ENCODE peak calls at places on chromosome 5, in six cellular contexts. C is neural progenitor cell, B is uterus, O is body of pancreas, F is pancreas, K is IMR-90. M is an unnamed sample.
A peak's percentile ranks its signal among the peaks of the same experiment; 100 is the strongest.

GRCh38 chr5:137320056-137321045 is 178.8 kb downstream of the SPOCK1 start:
- DNase-seq in C (peak; percentile 64), B (peak; percentile 19), O (peak; percentile 59), F (peak; percentile 25), K (peak; percentile 51), M (peak; percentile 70)

GRCh38 chr5:165630211-165630866 is 2124.9 kb downstream of the MAT2B start:
- DNase-seq in C (peak; percentile 86), B (no peak), O (peak; percentile 45), F (peak; percentile 8), K (peak; percentile 64), M (peak; percentile 63)

GRCh38 chr5:135140805-135141204 is 106.8 kb upstream of the PITX1 start:
- DNase-seq in C (no peak), B (no peak), O (no peak), F (no peak), K (peak; percentile 51), M (peak; percentile 63)

GRCh38 chr5:43041131-43041668 is 1.1 kb upstream of the ANXA2R start:
- DNase-seq in C (peak; percentile 16), B (peak; percentile 50), O (no peak), F (no peak), K (no peak), M (peak; percentile 75)

GRCh38 chr5:135439426-135440205 is 7.5 kb downstream of the DCANP1 start:
- DNase-seq in C (no peak), B (no peak), O (no peak), F (no peak), K (no peak), M (no peak)

GRCh38 chr5:19891658-19892057 is 96.3 kb downstream of the CDH18 start:
- DNase-seq in C (no peak), B (no peak), O (no peak), F (no peak), K (peak; percentile 72), M (no peak)

GRCh38 chr5:160186480-160186879 is 42.8 kb upstream of the FABP6 start:
- DNase-seq in C (no peak), B (no peak), O (no peak), F (no peak), K (no peak), M (no peak)

GRCh38 chr5:135565691-135566421 is 12.9 kb downstream of the CXCL14 start:
- DNase-seq in C (peak; percentile 75), B (peak; percentile 27), O (peak; percentile 81), F (peak; percentile 41), K (peak; percentile 52), M (peak; percentile 84)

GRCh38 chr5:173573126-173573960 is 43.1 kb downstream of the BOD1 start:
- DNase-seq in C (peak; percentile 82), B (peak; percentile 76), O (peak; percentile 80), F (peak; percentile 63), K (peak; percentile 49), M (peak; percentile 77)

GRCh38 chr5:138717399-138717798 is 35.8 kb upstream of the CTNNA1 start:
- DNase-seq in C (no peak), B (no peak), O (no peak), F (no peak), K (no peak), M (no peak)

GRCh38 chr5:138909734-138910133 is 34.6 kb upstream of the LRRTM2 start:
- DNase-seq in C (no peak), B (no peak), O (no peak), F (no peak), K (no peak), M (no peak)

GRCh38 chr5:95621839-95622629 is 2.1 kb downstream of the GPR150 start:
- DNase-seq in C (no peak), B (no peak), O (peak; percentile 60), F (peak; percentile 39), K (no peak), M (no peak)

GRCh38 chr5:154646841-154647759 is 108.1 kb upstream of the LARP1 start:
- DNase-seq in C (peak; percentile 57), B (no peak), O (peak; percentile 92), F (peak; percentile 91), K (peak; percentile 12), M (peak; percentile 63)

GRCh38 chr5:6106756-6107155 is 271.6 kb downstream of the MED10 start:
- DNase-seq in C (no peak), B (no peak), O (no peak), F (no peak), K (no peak), M (no peak)

GRCh38 chr5:172622091-172623046 is 18.7 kb upstream of the NEURL1B start:
- DNase-seq in C (peak; percentile 31), B (peak; percentile 14), O (no peak), F (no peak), K (no peak), M (no peak)

GRCh38 chr5:128536229-128536860 is 1.7 kb downstream of the FBN2 start:
- DNase-seq in C (peak; percentile 76), B (no peak), O (no peak), F (no peak), K (peak; percentile 17), M (no peak)

GRCh38 chr5:154583545-154584168 is 105.6 kb upstream of the HAND1 start:
- DNase-seq in C (no peak), B (no peak), O (no peak), F (no peak), K (no peak), M (no peak)

GRCh38 chr5:35087971-35088370 is 40.2 kb upstream of the AGXT2 start:
- DNase-seq in C (no peak), B (peak; percentile 30), O (no peak), F (no peak), K (peak; percentile 28), M (no peak)

GRCh38 chr5:8676731-8677130 is 807.8 kb downstream of the MTRR start:
- DNase-seq in C (no peak), B (no peak), O (no peak), F (no peak), K (peak; percentile 4), M (no peak)

GRCh38 chr5:73028991-73029540 is 73.2 kb downstream of the FCHO2 start:
- DNase-seq in C (no peak), B (no peak), O (no peak), F (no peak), K (peak; percentile 85), M (no peak)

GRCh38 chr5:146877178-146877681 is 1.3 kb downstream of the PPP2R2B start:
- DNase-seq in C (no peak), B (no peak), O (peak; percentile 13), F (no peak), K (no peak), M (no peak)

GRCh38 chr5:109718632-109719031 is 28.9 kb downstream of the MAN2A1 start:
- DNase-seq in C (no peak), B (no peak), O (no peak), F (no peak), K (peak; percentile 14), M (no peak)

GRCh38 chr5:39605966-39606591 is 181.3 kb upstream of the DAB2 start:
- DNase-seq in C (no peak), B (no peak), O (no peak), F (no peak), K (peak; percentile 36), M (no peak)

GRCh38 chr5:32261198-32261597 is 51.5 kb downstream of the MTMR12 start:
- DNase-seq in C (no peak), B (no peak), O (no peak), F (no peak), K (no peak), M (no peak)

GRCh38 chr5:78268361-78268760 is 26.1 kb downstream of the AP3B1 start:
- DNase-seq in C (no peak), B (no peak), O (no peak), F (no peak), K (no peak), M (no peak)

GRCh38 chr5:179267071-179267670 is 78.1 kb downstream of the ADAMTS2 start:
- DNase-seq in C (peak; percentile 28), B (peak; percentile 34), O (no peak), F (no peak), K (no peak), M (peak; percentile 57)

GRCh38 chr5:178199581-178200434 is 4.5 kb upstream of the HNRNPAB start:
- DNase-seq in C (no peak), B (no peak), O (no peak), F (no peak), K (no peak), M (no peak)

DNA sequence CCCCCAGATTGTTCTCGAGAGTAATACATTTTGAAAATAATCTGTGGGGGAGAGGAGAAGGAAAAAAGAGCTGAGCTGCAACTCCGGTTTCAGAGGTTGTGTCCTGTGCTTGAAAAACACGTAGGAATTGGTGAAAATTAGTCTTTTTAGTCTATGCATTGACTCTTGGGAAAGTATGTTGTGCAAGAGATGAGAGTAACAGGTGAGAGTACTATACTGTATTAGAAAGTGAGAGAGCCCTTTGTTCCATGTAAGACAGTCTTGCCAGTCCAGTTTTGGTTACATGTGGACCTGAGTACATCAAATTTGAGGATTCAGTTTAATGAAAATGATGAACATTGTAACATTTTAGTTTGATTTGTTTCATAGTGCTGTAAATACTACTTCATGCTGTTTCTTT is 27.8 kb downstream of the ERBIN start:
- DNase-seq in C (no peak), B (no peak), O (no peak), F (no peak), K (no peak), M (no peak)
- TF ChIP-seq CTCF in C (no peak), B (no peak), O (no peak), F (no peak), K (no peak), M (no peak)

GRCh38 chr5:10733426-10733825 is 27.6 kb downstream of the DAP start:
- DNase-seq in C (no peak), B (no peak), O (no peak), F (no peak), K (no peak), M (no peak)
- H3K4me1 ChIP-seq in C (no peaks in the 10 kb centered on the region), B (no peaks in the 10 kb centered on the region), O (peaks cover 78% of the 10 kb centered on the region), F (peaks cover 45% of the 10 kb centered on the region), K (peaks cover 9% of the 10 kb centered on the region), M (no peaks in the 10 kb centered on the region)

GRCh38 chr5:2038337-2039179 is 155.8 kb upstream of the IRX4 start:
- DNase-seq in C (peak; percentile 97), B (peak; percentile 57), O (peak; percentile 75), F (peak; percentile 52), K (peak; percentile 3), M (no peak)
- H3K4me3 ChIP-seq in C (peak overlapping the region; percentile 46), B (peak overlapping the region; percentile 46), O (no peak overlapping the region), F (no peak overlapping the region), K (no peak overlapping the region), M (peak overlapping the region; percentile 59)

GRCh38 chr5:150710165-150710564 is 9.3 kb upstream of the RBM22 start:
- DNase-seq in C (peak; percentile 8), B (no peak), O (no peak), F (no peak), K (no peak), M (no peak)
- TF ChIP-seq CTCF in C (peak; percentile 39), B (no peak), O (no peak), F (no peak), K (peak; percentile 39), M (peak; percentile 54)

GRCh38 chr5:107266100-107266499 is 404.6 kb downstream of the EFNA5 start:
- DNase-seq in C (no peak), B (no peak), O (no peak), F (no peak), K (no peak), M (no peak)
- H3K4me1 ChIP-seq in C (peaks cover 5% of the 10 kb centered on the region), B (no peaks in the 10 kb centered on the region), O (no peaks in the 10 kb centered on the region), F (no peaks in the 10 kb centered on the region), K (no peaks in the 10 kb centered on the region), M (no peaks in the 10 kb centered on the region)

M was measured in right atrium auricular region.